ENCODE peak calls at places on chromosomes 1 and 21, in six cellular contexts. One of them, this sample, is unnamed.

GRCh38 chr21:28127390-28127789 is 865.3 kb downstream of the LTN1 start:
- DNase-seq in tibial artery: no peak
- DNase-seq in lower leg skin: no peak
- DNase-seq in fibroblast of lung: peak; percentile 24
- DNase-seq in mucosa of descending colon: no peak
- DNase-seq in prostate gland: no peak
- DNase-seq in this sample: no peak

GRCh38 chr1:48536477-48536876 is 64.5 kb upstream of the SPATA6 start:
- DNase-seq in tibial artery: no peak
- DNase-seq in lower leg skin: no peak
- DNase-seq in fibroblast of lung: no peak
- DNase-seq in mucosa of descending colon: no peak
- DNase-seq in prostate gland: no peak
- DNase-seq in this sample: no peak

GRCh38 chr1:11338351-11338809 is 65.4 kb downstream of the UBIAD1 start:
- DNase-seq in tibial artery: no peak
- DNase-seq in lower leg skin: no peak
- DNase-seq in fibroblast of lung: no peak
- DNase-seq in mucosa of descending colon: no peak
- DNase-seq in prostate gland: no peak
- DNase-seq in this sample: no peak

GRCh38 chr1:210438928-210439841 is 110.5 kb downstream of the HHAT start:
- DNase-seq in tibial artery: no peak
- DNase-seq in lower leg skin: no peak
- DNase-seq in fibroblast of lung: peak; percentile 49
- DNase-seq in mucosa of descending colon: no peak
- DNase-seq in prostate gland: no peak
- DNase-seq in this sample: no peak

GRCh38 chr1:221759436-221759835 is 17.5 kb upstream of the DUSP10 start:
- DNase-seq in tibial artery: no peak
- DNase-seq in lower leg skin: no peak
- DNase-seq in fibroblast of lung: peak; percentile 43
- DNase-seq in mucosa of descending colon: no peak
- DNase-seq in prostate gland: no peak
- DNase-seq in this sample: no peak

GRCh38 chr1:200892958-200893357 is 1.7 kb upstream of the INAVA start:
- DNase-seq in tibial artery: no peak
- DNase-seq in lower leg skin: no peak
- DNase-seq in fibroblast of lung: no peak
- DNase-seq in mucosa of descending colon: no peak
- DNase-seq in prostate gland: no peak
- DNase-seq in this sample: no peak

GRCh38 chr1:161195171-161195570 is 3.7 kb downstream of the ADAMTS4 start:
- DNase-seq in tibial artery: no peak
- DNase-seq in lower leg skin: no peak
- DNase-seq in fibroblast of lung: no peak
- DNase-seq in mucosa of descending colon: no peak
- DNase-seq in prostate gland: no peak
- DNase-seq in this sample: no peak

GRCh38 chr1:99264201-99265021 is at the start of gene PLPPR4:
- DNase-seq in tibial artery: peak; percentile 33
- DNase-seq in lower leg skin: peak; percentile 88
- DNase-seq in fibroblast of lung: peak; percentile 31
- DNase-seq in mucosa of descending colon: peak; percentile 39
- DNase-seq in prostate gland: no peak
- DNase-seq in this sample: peak; percentile 57

DNA sequence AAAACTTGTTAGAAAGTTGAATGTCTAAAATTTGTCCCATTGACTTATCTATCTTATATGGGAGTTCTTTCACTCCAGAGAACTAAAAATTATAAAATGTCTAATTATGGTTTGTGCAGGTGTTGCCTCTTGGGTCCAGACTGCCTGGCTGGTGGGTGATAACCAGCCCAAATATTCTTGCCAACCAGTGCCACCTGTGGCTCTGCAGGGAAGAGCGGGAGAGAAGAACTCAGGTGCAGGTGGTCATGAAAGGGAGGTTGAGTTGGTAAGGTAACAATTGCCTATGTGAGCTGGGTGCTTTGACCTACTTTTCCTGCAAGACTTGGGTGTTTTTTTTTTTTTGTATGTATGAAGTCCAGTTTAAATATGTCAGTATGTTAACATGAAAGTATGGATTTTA is 10.2 kb downstream of the RPS6KC1 start:
- DNase-seq in tibial artery: no peak
- DNase-seq in lower leg skin: no peak
- DNase-seq in fibroblast of lung: no peak
- DNase-seq in mucosa of descending colon: no peak
- DNase-seq in prostate gland: no peak
- DNase-seq in this sample: no peak
- TF ChIP-seq CTCF in tibial artery: no peak
- TF ChIP-seq CTCF in lower leg skin: no peak
- TF ChIP-seq CTCF in fibroblast of lung: no peak
- TF ChIP-seq CTCF in mucosa of descending colon: no peak
- TF ChIP-seq CTCF in prostate gland: no peak
- TF ChIP-seq CTCF in this sample: peak; percentile 4

GRCh38 chr1:45687753-45688737 is at the start of gene TMEM69:
- DNase-seq in tibial artery: peak; percentile 67
- DNase-seq in lower leg skin: peak; percentile 94
- DNase-seq in fibroblast of lung: peak; percentile 95
- DNase-seq in mucosa of descending colon: peak; percentile 78
- DNase-seq in prostate gland: peak; percentile 57
- DNase-seq in this sample: peak; percentile 69
- TF ChIP-seq CTCF in tibial artery: peak; percentile 26
- TF ChIP-seq CTCF in lower leg skin: peak; percentile 22
- TF ChIP-seq CTCF in fibroblast of lung: no peak
- TF ChIP-seq CTCF in mucosa of descending colon: no peak
- TF ChIP-seq CTCF in prostate gland: peak; percentile 30
- TF ChIP-seq CTCF in this sample: peak; percentile 57

GRCh38 chr1:182268659-182269058 is 122.9 kb downstream of the GLUL start:
- DNase-seq in tibial artery: no peak
- DNase-seq in lower leg skin: no peak
- DNase-seq in fibroblast of lung: no peak
- DNase-seq in mucosa of descending colon: no peak
- DNase-seq in prostate gland: no peak
- DNase-seq in this sample: no peak
- TF ChIP-seq CTCF in tibial artery: no peak
- TF ChIP-seq CTCF in lower leg skin: no peak
- TF ChIP-seq CTCF in fibroblast of lung: no peak
- TF ChIP-seq CTCF in mucosa of descending colon: no peak
- TF ChIP-seq CTCF in prostate gland: no peak
- TF ChIP-seq CTCF in this sample: no peak

GRCh38 chr1:115879977-115880376 is 39.1 kb upstream of the NHLH2 start:
- DNase-seq in tibial artery: no peak
- DNase-seq in lower leg skin: no peak
- DNase-seq in fibroblast of lung: no peak
- DNase-seq in mucosa of descending colon: no peak
- DNase-seq in prostate gland: no peak
- DNase-seq in this sample: no peak
- TF ChIP-seq CTCF in tibial artery: no peak
- TF ChIP-seq CTCF in lower leg skin: no peak
- TF ChIP-seq CTCF in fibroblast of lung: no peak
- TF ChIP-seq CTCF in mucosa of descending colon: no peak
- TF ChIP-seq CTCF in prostate gland: no peak
- TF ChIP-seq CTCF in this sample: no peak

GRCh38 chr1:6472391-6472790 is 6.4 kb upstream of the TNFRSF25 start:
- DNase-seq in tibial artery: no peak
- DNase-seq in lower leg skin: no peak
- DNase-seq in fibroblast of lung: no peak
- DNase-seq in mucosa of descending colon: peak; percentile 82
- DNase-seq in prostate gland: no peak
- DNase-seq in this sample: no peak
- TF ChIP-seq CTCF in tibial artery: no peak
- TF ChIP-seq CTCF in lower leg skin: no peak
- TF ChIP-seq CTCF in fibroblast of lung: no peak
- TF ChIP-seq CTCF in mucosa of descending colon: peak; percentile 45
- TF ChIP-seq CTCF in prostate gland: no peak
- TF ChIP-seq CTCF in this sample: peak; percentile 54

DNA sequence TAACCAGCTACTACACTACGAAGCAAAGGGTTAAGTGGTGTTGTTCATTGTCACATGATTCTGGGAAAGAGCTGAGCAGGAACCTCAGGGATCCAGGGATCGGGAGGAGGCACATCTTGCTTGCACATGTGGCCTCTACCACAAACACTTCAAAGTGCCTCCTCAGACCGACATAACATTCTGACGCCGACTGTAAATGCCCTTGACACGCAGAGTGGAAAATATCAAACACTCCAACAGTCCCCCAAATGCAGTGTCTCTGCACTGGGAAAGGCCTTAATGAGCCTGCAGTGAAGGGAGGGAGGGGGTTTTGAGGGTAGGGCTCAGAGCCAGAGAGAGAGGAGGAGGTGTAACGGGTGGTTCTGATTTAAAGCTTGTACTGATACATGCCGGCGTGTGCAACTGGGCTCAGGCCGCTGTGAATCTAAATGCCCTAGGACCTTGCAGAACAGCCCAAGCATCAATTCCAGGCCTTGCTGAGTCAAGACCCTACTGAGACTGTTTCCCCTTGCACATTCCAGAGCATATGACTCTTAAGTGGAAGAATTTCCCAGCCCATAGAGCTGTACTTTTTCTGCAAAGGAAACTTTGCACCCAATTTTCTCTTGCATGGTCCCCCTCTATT is 163.7 kb downstream of the NTMT2 start:
- DNase-seq in tibial artery: no peak
- DNase-seq in lower leg skin: no peak
- DNase-seq in fibroblast of lung: peak; percentile 90
- DNase-seq in mucosa of descending colon: no peak
- DNase-seq in prostate gland: no peak
- DNase-seq in this sample: no peak
- TF ChIP-seq CTCF in tibial artery: no peak
- TF ChIP-seq CTCF in lower leg skin: no peak
- TF ChIP-seq CTCF in fibroblast of lung: no peak
- TF ChIP-seq CTCF in mucosa of descending colon: no peak
- TF ChIP-seq CTCF in prostate gland: no peak
- TF ChIP-seq CTCF in this sample: no peak

DNA sequence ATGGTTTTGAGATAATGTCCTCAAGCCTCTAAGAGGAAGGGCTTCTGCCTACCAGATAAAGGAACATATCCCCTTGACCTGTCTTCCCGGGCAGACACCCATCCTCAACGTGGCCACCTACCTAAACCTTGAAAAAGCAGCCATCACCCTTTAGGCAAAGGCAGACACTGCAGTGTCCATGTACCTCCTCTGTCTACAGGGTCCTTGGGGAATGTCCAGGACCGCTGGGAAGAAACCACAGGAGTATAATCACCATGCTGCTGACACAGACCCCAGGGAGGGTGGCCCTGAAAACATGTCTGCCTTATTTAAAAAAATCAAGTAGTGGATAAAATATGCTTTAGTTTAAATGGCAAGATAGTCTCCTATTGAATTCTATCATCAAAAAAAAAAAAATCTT is 16.6 kb downstream of the BCAR3 start:
- DNase-seq in tibial artery: no peak
- DNase-seq in lower leg skin: peak; percentile 21
- DNase-seq in fibroblast of lung: no peak
- DNase-seq in mucosa of descending colon: no peak
- DNase-seq in prostate gland: no peak
- DNase-seq in this sample: no peak
- TF ChIP-seq CTCF in tibial artery: no peak
- TF ChIP-seq CTCF in lower leg skin: no peak
- TF ChIP-seq CTCF in fibroblast of lung: no peak
- TF ChIP-seq CTCF in mucosa of descending colon: no peak
- TF ChIP-seq CTCF in prostate gland: no peak
- TF ChIP-seq CTCF in this sample: no peak

GRCh38 chr1:173255214-173255813 is 48.2 kb upstream of the TNFSF4 start:
- DNase-seq in tibial artery: no peak
- DNase-seq in lower leg skin: no peak
- DNase-seq in fibroblast of lung: peak; percentile 71
- DNase-seq in mucosa of descending colon: no peak
- DNase-seq in prostate gland: no peak
- DNase-seq in this sample: peak; percentile 12
- TF ChIP-seq CTCF in tibial artery: peak; percentile 40
- TF ChIP-seq CTCF in lower leg skin: no peak
- TF ChIP-seq CTCF in fibroblast of lung: peak; percentile 70
- TF ChIP-seq CTCF in mucosa of descending colon: peak; percentile 43
- TF ChIP-seq CTCF in prostate gland: peak; percentile 38
- TF ChIP-seq CTCF in this sample: peak; percentile 76

DNA sequence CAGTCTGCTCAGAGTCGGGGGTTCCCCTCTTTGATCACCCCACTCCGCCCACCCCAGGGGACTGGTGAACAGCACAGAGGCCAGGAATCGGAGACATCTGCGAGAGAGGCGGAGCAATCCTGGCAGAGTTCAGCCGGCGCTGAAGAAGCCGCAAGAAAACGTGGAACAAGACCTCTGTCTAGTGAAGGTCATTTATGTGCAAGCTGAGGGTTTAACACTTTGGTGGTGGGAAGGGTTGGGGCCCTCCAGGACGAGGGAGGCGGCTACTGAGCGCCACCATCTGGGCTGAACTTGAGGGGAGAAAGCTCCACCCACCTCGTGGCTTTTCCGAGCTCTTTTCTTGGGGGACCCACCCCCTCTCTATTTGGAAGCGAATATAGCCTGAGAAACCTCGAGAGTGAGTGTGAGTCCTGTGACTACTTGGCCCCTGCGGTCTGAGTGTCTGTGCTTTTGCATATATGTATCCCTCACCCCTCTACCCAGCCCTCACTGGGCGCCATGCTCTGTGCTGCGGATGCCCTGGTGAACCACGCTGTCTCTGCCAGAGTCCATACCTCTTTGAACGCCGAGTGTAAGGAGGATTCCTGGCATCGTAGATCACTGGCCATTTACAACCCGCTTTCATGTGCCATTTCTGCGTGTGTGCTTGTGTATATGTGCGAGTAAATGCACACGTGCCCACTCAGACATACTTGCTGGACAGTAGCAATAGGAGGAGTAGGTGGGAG is 1.2 kb upstream of the EPHA10 start:
- DNase-seq in tibial artery: no peak
- DNase-seq in lower leg skin: peak; percentile 75
- DNase-seq in fibroblast of lung: no peak
- DNase-seq in mucosa of descending colon: no peak
- DNase-seq in prostate gland: no peak
- DNase-seq in this sample: no peak
- TF ChIP-seq CTCF in tibial artery: no peak
- TF ChIP-seq CTCF in lower leg skin: no peak
- TF ChIP-seq CTCF in fibroblast of lung: no peak
- TF ChIP-seq CTCF in mucosa of descending colon: no peak
- TF ChIP-seq CTCF in prostate gland: no peak
- TF ChIP-seq CTCF in this sample: no peak